ENCODE peak calls at places on chromosomes 11 and 22, in seven cellular contexts. T is prostate gland, C is OCI-LY7, G is neural progenitor cell, R is small intestine, M is kidney, W is IMR-90. F is an unnamed sample.

GRCh38 chr11:84316866-84317560 is 1030.8 kb upstream of the CCDC90B start:
- DNase-seq in C (no peak), W (peak), T (no peak), R (no peak), G (peak), M (peak), F (no peak)

GRCh38 chr11:134164490-134165370 is 59.0 kb downstream of the NCAPD3 start:
- DNase-seq in G (peak), W (no peak), T (no peak), M (no peak), C (no peak), R (no peak), F (no peak)

GRCh38 chr22:17970205-17970708 is 54.1 kb downstream of the MICAL3 start:
- DNase-seq in C (no peak), T (no peak), M (no peak), W (peak), G (no peak), R (no peak), F (no peak)

GRCh38 chr11:121643530-121644512 is 191.1 kb upstream of the SORL1-AS1 start:
- DNase-seq in W (no peak), M (no peak), G (no peak), C (no peak), R (no peak), T (no peak), F (no peak)

GRCh38 chr11:111513240-111513605 is 1.0 kb upstream of the BTG4 start:
- DNase-seq in M (no peak), G (no peak), T (no peak), W (no peak), C (no peak), R (no peak), F (no peak)

GRCh38 chr11:129779342-129779741 is 36.3 kb upstream of the TMEM45B start:
- DNase-seq in T (no peak), R (peak), G (no peak), W (no peak), M (no peak), C (no peak), F (no peak)

GRCh38 chr11:117884994-117885393 is 8.5 kb upstream of the FXYD6 start:
- DNase-seq in C (no peak), R (no peak), W (peak), T (no peak), M (no peak), G (no peak), F (peak)

GRCh38 chr11:130066338-130066737 is 3.4 kb upstream of the APLP2 start:
- DNase-seq in M (no peak), T (no peak), W (no peak), R (peak), G (no peak), C (no peak), F (no peak)

GRCh38 chr22:42039271-42039670 is 31.3 kb downstream of the NAGA start:
- DNase-seq in T (no peak), C (no peak), G (no peak), W (peak), M (no peak), R (no peak), F (no peak)

GRCh38 chr22:31350410-31350863 is 4.3 kb upstream of the PATZ1 start:
- DNase-seq in C (no peak), T (no peak), G (peak), R (peak), W (no peak), M (peak), F (peak)

GRCh38 chr11:66328307-66329144 is 7.7 kb downstream of the RIN1 start:
- DNase-seq in W (peak), M (peak), C (peak), T (peak), R (peak), G (peak), F (peak)

GRCh38 chr11:68750197-68750987 is 928 bp downstream of the TESMIN start:
- DNase-seq in W (no peak), G (peak), R (no peak), T (no peak), C (no peak), M (peak), F (no peak)

GRCh38 chr11:76664578-76665061 is 5.9 kb downstream of the LRRC32 start:
- DNase-seq in W (no peak), G (no peak), M (peak), T (no peak), C (peak), R (no peak), F (no peak)

GRCh38 chr22:27994481-27995331 is 75.7 kb upstream of the PITPNB start:
- DNase-seq in T (no peak), W (no peak), C (no peak), G (no peak), R (no peak), M (no peak), F (no peak)

GRCh38 chr11:20119315-20119714 is 41.0 kb downstream of the DBX1 start:
- DNase-seq in C (no peak), R (no peak), M (no peak), W (no peak), G (no peak), T (no peak), F (no peak)

GRCh38 chr11:134387501-134387900 is 24.5 kb downstream of the B3GAT1 start:
- DNase-seq in R (no peak), W (no peak), G (no peak), M (no peak), C (no peak), T (no peak), F (no peak)

GRCh38 chr11:99739464-99740089 is 718.8 kb downstream of the CNTN5 start:
- DNase-seq in C (peak), T (no peak), G (peak), M (no peak), W (peak), R (peak), F (peak)

GRCh38 chr11:78256962-78257361 is 68.2 kb downstream of the USP35 start:
- DNase-seq in M (peak), R (peak), T (no peak), C (no peak), G (no peak), W (peak), F (no peak)

GRCh38 chr22:34966980-34967379 is 99.0 kb upstream of the ISX start:
- DNase-seq in R (no peak), T (no peak), G (no peak), M (no peak), W (no peak), C (no peak), F (no peak)

GRCh38 chr11:5611627-5612026 is 13.2 kb upstream of the TRIM34 start:
- DNase-seq in C (peak), R (no peak), M (no peak), G (peak), T (no peak), W (no peak), F (no peak)

GRCh38 chr11:111691731-111692130 is 74.5 kb downstream of the PPP2R1B start:
- DNase-seq in M (no peak), C (no peak), G (peak), W (no peak), T (no peak), R (no peak), F (no peak)

GRCh38 chr22:27397948-27398330 is 403.6 kb downstream of the MN1 start:
- DNase-seq in M (peak), T (no peak), R (no peak), W (peak), C (no peak), G (no peak), F (peak)

GRCh38 chr22:19984851-19985811 is 31.5 kb downstream of the ARVCF start:
- DNase-seq in R (no peak), W (no peak), T (no peak), C (no peak), M (peak), G (no peak), F (no peak)

GRCh38 chr11:120569903-120570302 is 58.4 kb downstream of the GRIK4 start:
- DNase-seq in R (no peak), G (no peak), T (no peak), C (no peak), W (no peak), M (no peak), F (no peak)

GRCh38 chr11:76694664-76695063 is 24.1 kb upstream of the LRRC32 start:
- DNase-seq in M (no peak), W (peak), G (no peak), C (no peak), T (no peak), R (no peak), F (no peak)

GRCh38 chr11:87397250-87397649 is 359.5 kb downstream of the TMEM135 start:
- DNase-seq in T (no peak), C (no peak), M (no peak), R (no peak), W (no peak), G (no peak), F (no peak)

GRCh38 chr22:37021710-37022482 is 2.4 kb downstream of the MPST start:
- DNase-seq in T (no peak), C (peak), R (peak), M (peak), G (peak), W (peak), F (peak)

GRCh38 chr22:37018815-37019308 is 385 bp downstream of the TST start:
- DNase-seq in T (peak), C (no peak), G (peak), M (peak), W (peak), R (peak), F (peak)

GRCh38 chr22:37021041-37021440 is 1.5 kb downstream of the MPST start:
- DNase-seq in W (no peak), R (peak), T (no peak), M (no peak), G (no peak), C (no peak), F (no peak)

GRCh38 chr22:37019309-37020191 is at the start of the genes MPST and TST:
- DNase-seq in T (peak), M (peak), R (peak), W (peak), G (peak), C (peak), F (peak)

GRCh38 chr22:37020192-37020479 is 594 bp downstream of the MPST start:
- DNase-seq in M (no peak), W (peak), G (no peak), R (peak), T (peak), C (peak), F (peak)
- H3K27ac ChIP-seq in M (peak), W (peak), G (no peak), R (peak), T (peak), C (peak), F (peak)

GRCh38 chr22:46293591-46294260 is 2.9 kb upstream of the GTSE1 start:
- DNase-seq in M (no peak), G (no peak), C (peak), W (peak), T (no peak), R (no peak), F (no peak)
- H3K27ac ChIP-seq in M (no peak), G (no peak), C (peak), W (no peak), T (no peak), R (no peak), F (no peak)

GRCh38 chr11:128303383-128303782 is 284.0 kb downstream of the ETS1 start:
- DNase-seq in C (no peak), W (no peak), R (no peak), G (no peak), M (no peak), T (no peak), F (no peak)
- H3K27ac ChIP-seq in C (no peak), W (no peak), R (peak), G (no peak), M (no peak), T (no peak), F (no peak)

GRCh38 chr11:91374794-91375193 is 849.8 kb upstream of the FAT3 start:
- DNase-seq in R (no peak), C (no peak), G (no peak), M (no peak), W (no peak), T (no peak), F (no peak)
- H3K27ac ChIP-seq in R (no peak), C (no peak), G (no peak), M (no peak), W (no peak), T (no peak), F (no peak)

GRCh38 chr11:44305643-44306468 is 4.1 kb downstream of the ALX4 start:
- DNase-seq in T (no peak), C (no peak), M (no peak), G (peak), W (no peak), R (peak), F (no peak)

GRCh38 chr11:44306469-44307244 is 3.3 kb downstream of the ALX4 start:
- DNase-seq in W (no peak), M (no peak), C (no peak), T (no peak), R (no peak), G (peak), F (no peak)

GRCh38 chr11:44308256-44308922 is 1.6 kb downstream of the ALX4 start:
- DNase-seq in C (no peak), W (no peak), R (no peak), T (no peak), M (peak), G (no peak), F (no peak)

GRCh38 chr11:44308923-44309482 is 936 bp downstream of the ALX4 start:
- DNase-seq in G (peak), M (no peak), R (no peak), T (no peak), W (no peak), C (no peak), F (peak)

DNA sequence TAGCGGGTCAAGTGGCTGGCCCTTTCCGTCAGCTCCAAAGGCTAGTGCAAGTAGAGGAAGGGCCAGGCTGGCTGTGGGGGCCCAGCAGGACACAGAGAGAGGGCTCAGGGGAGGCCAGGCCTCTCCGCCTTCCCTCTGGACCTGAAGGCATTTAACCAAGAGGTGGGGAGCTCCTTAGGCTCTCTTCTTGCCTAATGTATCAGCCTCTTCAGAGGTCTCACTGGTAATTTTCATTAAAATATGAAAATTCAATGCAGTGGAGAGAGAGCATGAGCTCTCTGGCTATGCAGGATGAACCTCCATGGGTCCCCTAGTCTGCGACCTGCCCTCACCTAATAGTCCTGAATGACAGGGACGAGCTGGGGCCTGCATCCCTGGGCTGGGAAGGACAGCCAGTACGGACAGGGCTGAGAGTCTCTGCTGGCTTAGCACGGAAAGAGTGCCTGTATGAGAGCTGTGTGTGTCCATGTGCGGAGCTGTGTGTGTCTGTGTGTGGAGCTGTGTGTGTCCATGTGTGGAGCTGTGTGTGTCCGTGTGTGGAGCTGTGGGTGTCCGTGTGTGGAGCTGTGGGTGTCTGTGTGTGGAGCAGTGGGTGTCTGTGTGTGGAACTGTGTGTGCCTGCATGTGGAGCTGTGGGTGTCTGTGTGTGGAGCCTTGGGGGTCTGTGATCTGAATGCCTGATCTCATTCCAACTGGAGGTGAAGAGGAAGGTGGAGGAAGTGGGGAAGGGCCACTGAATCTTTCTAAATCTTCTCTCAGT is 2.4 kb downstream of the ALX4 start:
- DNase-seq in T (no peak), M (peak), R (no peak), G (no peak), W (no peak), C (no peak), F (no peak)
- H3K27ac ChIP-seq in T (no peak), M (no peak), R (no peak), G (no peak), W (no peak), C (no peak), F (no peak)

GRCh38 chr11:45662665-45663485 is 2.5 kb downstream of the CHST1 start:
- DNase-seq in R (no peak), T (no peak), W (peak), M (peak), G (peak), C (no peak), F (peak)
- H3K27ac ChIP-seq in R (no peak), T (no peak), W (no peak), M (no peak), G (no peak), C (no peak), F (no peak)

DNA sequence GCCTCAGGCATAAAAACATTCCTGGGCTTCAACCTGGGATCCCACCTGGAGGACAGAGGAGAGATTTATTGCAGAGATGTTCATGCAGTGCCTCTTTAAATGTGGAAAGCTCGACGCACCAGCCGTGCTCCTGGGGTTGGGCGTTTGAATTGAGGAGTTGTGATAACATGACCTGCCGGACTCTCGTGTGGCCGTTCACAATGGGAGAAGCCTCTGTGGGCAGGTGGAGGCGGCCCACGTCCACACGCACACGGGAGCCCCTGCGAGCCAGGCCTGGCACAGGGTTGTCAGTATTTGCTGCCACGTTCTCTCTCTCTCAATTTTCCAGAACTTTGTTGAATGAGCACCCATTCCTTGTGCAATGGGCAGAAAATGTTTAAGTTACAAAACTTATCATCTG is 58.3 kb upstream of the PPARA start:
- DNase-seq in M (peak), G (no peak), W (no peak), T (no peak), R (no peak), C (no peak), F (no peak)
- H3K27ac ChIP-seq in M (no peak), G (no peak), W (no peak), T (peak), R (peak), C (no peak), F (no peak)

DNA sequence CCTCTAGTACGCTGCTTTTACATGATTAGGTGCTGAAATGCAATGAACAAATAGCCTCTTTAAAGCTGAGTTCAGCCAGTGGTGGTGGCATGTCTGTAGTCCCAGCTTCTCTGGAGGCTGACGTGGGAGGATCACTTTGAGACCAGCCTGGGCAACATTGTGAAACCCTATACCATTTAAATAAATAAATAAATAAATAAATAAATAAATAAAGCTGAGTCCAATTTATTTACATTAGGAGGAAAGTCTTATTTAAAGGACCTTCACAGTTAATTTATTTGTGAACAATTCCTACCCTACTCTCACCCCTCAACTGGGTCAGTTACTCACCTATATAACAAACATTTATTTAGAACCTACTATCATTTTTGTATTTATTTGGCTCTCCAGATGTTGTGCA is 4.8 kb upstream of the CHRDL2 start:
- DNase-seq in T (no peak), M (no peak), G (no peak), R (no peak), W (no peak), C (no peak), F (no peak)
- H3K27ac ChIP-seq in T (no peak), M (no peak), G (no peak), R (no peak), W (no peak), C (no peak), F (no peak)

F was measured in cardiac muscle cell.